ENCODE peak calls at places on chromosomes 11 and 22, in four cellular contexts. One of them, this sample, is unnamed.

GRCh38 chr22:25754527-25755202 is 12.7 kb downstream of the MYO18B start:
- DNase-seq in GM12891: no peak
- DNase-seq in HL-60: no peak
- DNase-seq in K562: no peak
- DNase-seq in this sample: no peak

GRCh38 chr11:19201737-19202605 is at the start of gene CSRP3:
- DNase-seq in K562: no peak
- DNase-seq in HL-60: no peak
- DNase-seq in GM12891: no peak
- DNase-seq in this sample: no peak

GRCh38 chr11:96827164-96827563 is 437.4 kb downstream of the JRKL start:
- DNase-seq in GM12891: no peak
- DNase-seq in HL-60: no peak
- DNase-seq in K562: peak
- DNase-seq in this sample: no peak

GRCh38 chr11:28117712-28118111 is 9.5 kb downstream of the METTL15 start:
- DNase-seq in K562: no peak
- DNase-seq in HL-60: no peak
- DNase-seq in GM12891: no peak
- DNase-seq in this sample: no peak

GRCh38 chr22:29343313-29343805 is 27.9 kb upstream of the RASL10A start:
- DNase-seq in K562: no peak
- DNase-seq in HL-60: no peak
- DNase-seq in GM12891: no peak
- DNase-seq in this sample: no peak

GRCh38 chr11:15707971-15708370 is 593.2 kb downstream of the INSC start:
- DNase-seq in HL-60: no peak
- DNase-seq in K562: no peak
- DNase-seq in GM12891: no peak
- DNase-seq in this sample: no peak

GRCh38 chr11:112776834-112777793 is 184.1 kb upstream of the NCAM1 start:
- DNase-seq in K562: peak
- DNase-seq in GM12891: no peak
- DNase-seq in HL-60: no peak
- DNase-seq in this sample: no peak

GRCh38 chr11:83157755-83158473 is 983 bp downstream of the PCF11 start:
- DNase-seq in GM12891: no peak
- DNase-seq in HL-60: peak
- DNase-seq in K562: peak
- DNase-seq in this sample: no peak

GRCh38 chr11:70423523-70424505 is 25.5 kb downstream of the CTTN start:
- DNase-seq in GM12891: peak
- DNase-seq in HL-60: peak
- DNase-seq in K562: peak
- DNase-seq in this sample: peak

GRCh38 chr11:69430566-69430965 is 50.9 kb upstream of the LINC01488 start:
- DNase-seq in GM12891: no peak
- DNase-seq in HL-60: no peak
- DNase-seq in K562: no peak
- DNase-seq in this sample: no peak

GRCh38 chr11:2190670-2191471 is 19.3 kb upstream of the TH start:
- DNase-seq in GM12891: no peak
- DNase-seq in HL-60: peak
- DNase-seq in K562: no peak
- DNase-seq in this sample: no peak

GRCh38 chr22:45425531-45426265 is 12.2 kb downstream of the RIBC2 start:
- DNase-seq in HL-60: no peak
- DNase-seq in K562: no peak
- DNase-seq in GM12891: no peak
- DNase-seq in this sample: no peak

GRCh38 chr11:17533782-17534415 is 10.3 kb downstream of the USH1C start:
- DNase-seq in GM12891: no peak
- DNase-seq in HL-60: no peak
- DNase-seq in K562: no peak
- DNase-seq in this sample: no peak

GRCh38 chr11:19789840-19790710 is 77.4 kb downstream of the NAV2 start:
- DNase-seq in HL-60: no peak
- DNase-seq in GM12891: no peak
- DNase-seq in K562: no peak
- DNase-seq in this sample: no peak

GRCh38 chr22:19179472-19180048 is 1.0 kb upstream of the SLC25A1 start:
- DNase-seq in HL-60: no peak
- DNase-seq in K562: peak
- DNase-seq in GM12891: peak
- DNase-seq in this sample: peak

GRCh38 chr11:72354356-72355115 is 79.8 kb downstream of the CLPB start:
- DNase-seq in HL-60: no peak
- DNase-seq in GM12891: no peak
- DNase-seq in K562: no peak
- DNase-seq in this sample: no peak

DNA sequence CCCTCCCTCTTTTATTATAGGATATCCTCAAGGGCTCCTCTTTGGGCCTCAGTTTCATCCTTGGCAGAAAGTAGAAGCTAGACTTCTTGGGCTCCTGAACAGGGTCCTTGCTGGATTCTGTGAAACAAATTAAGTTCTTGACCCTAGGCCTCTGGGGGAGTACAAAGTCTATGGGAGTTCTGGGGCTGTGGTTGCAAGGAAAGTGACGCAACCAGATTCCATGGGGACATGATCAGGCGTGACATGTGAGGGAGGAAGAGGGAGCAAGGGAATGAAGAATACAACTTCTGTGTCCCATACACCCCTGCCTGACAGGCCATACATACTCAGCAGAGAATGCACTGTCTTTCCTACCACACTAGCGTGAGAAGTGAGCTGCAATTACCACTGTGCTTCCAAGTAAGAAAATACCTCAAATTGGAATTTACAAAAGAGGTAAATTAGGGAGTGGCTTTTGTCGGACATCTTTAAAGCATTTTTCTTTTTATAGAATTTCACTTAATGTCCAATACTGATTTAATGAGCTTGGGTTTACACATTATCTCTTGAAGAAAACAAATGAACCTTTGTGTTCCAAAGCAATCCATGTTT is 38.7 kb downstream of the LIMK2 start:
- DNase-seq in GM12891: no peak
- DNase-seq in HL-60: no peak
- DNase-seq in K562: no peak
- DNase-seq in this sample: no peak
- TF ChIP-seq SPI1 in GM12891: no peak
- TF ChIP-seq SPI1 in HL-60: no peak
- TF ChIP-seq SPI1 in K562: no peak
- TF ChIP-seq SPI1 in this sample: no peak

DNA sequence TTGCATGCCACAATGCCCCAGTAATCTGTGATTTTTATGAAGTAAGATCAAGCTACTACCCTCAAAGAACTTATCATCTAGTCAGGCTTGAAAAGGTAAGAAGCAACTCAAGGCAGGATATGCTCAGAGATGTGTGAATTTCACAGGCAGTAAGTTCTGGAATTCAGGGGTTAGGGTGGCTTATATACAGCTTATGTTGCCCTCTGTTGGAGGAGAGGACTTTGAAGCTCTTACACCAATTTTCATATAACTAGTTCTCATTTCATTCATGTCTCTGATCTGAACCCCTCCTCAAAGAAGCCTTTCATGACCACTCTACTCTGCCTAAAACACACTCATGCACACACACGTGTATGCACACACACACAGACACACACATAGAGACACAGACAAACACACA is 220.5 kb upstream of the ZBED5 start:
- DNase-seq in HL-60: no peak
- DNase-seq in GM12891: no peak
- DNase-seq in K562: no peak
- DNase-seq in this sample: no peak
- TF ChIP-seq SPI1 in HL-60: no peak
- TF ChIP-seq SPI1 in GM12891: no peak
- TF ChIP-seq SPI1 in K562: no peak
- TF ChIP-seq SPI1 in this sample: no peak

GRCh38 chr22:21994881-21995444 is 12.4 kb upstream of the TOP3B start:
- DNase-seq in GM12891: no peak
- DNase-seq in K562: no peak
- DNase-seq in HL-60: no peak
- DNase-seq in this sample: no peak

GRCh38 chr22:21992593-21993237 is 10.1 kb upstream of the TOP3B start:
- DNase-seq in K562: peak
- DNase-seq in HL-60: no peak
- DNase-seq in GM12891: no peak
- DNase-seq in this sample: no peak

GRCh38 chr22:21995660-21996059 is 13.1 kb upstream of the TOP3B start:
- DNase-seq in K562: no peak
- DNase-seq in GM12891: no peak
- DNase-seq in HL-60: no peak
- DNase-seq in this sample: no peak

GRCh38 chr22:21998595-21999247 is 16.1 kb upstream of the TOP3B start:
- DNase-seq in K562: no peak
- DNase-seq in HL-60: no peak
- DNase-seq in GM12891: no peak
- DNase-seq in this sample: no peak

DNA sequence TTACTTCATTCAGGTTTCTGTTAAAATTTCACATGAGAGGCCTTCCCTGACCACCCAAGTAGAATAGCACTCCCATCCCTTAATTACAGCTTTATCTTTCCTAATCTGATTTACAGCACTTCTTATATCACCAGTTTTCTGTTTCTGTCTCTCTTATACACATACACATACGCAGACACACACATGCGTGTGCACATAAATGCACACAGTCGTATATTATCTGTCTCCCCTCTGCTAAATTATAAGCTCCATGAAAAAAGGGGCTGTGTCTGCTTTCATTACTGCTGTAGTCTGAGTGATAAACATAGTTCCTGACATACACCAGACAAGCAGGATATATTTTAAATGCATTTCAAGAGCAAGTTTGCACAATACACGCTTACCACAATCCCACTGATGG is 13.6 kb upstream of the TOP3B start:
- DNase-seq in HL-60: no peak
- DNase-seq in K562: no peak
- DNase-seq in GM12891: no peak
- DNase-seq in this sample: no peak
- TF ChIP-seq SPI1 in HL-60: no peak
- TF ChIP-seq SPI1 in K562: no peak
- TF ChIP-seq SPI1 in GM12891: no peak
- TF ChIP-seq SPI1 in this sample: no peak

DNA sequence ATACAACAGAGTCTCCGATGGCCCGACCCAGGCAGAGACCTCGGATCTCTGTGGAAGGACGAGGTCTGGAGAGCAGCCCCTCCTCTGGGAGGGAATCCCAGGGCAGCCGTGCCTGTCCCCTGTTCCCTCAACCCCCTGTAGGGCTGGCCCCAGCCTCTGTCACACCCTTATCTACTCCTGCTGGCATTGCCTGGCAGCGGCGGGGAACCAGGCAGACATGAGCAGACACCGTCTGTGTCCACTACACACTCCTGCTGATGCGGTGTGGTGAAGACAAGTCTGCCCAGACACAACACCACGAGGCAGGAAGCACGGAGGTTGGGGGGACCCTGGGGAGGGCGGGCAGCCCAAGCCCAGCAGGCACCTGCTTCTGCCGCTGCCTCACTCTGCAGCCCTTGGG is 52.5 kb upstream of the A4GALT start:
- DNase-seq in GM12891: no peak
- DNase-seq in K562: no peak
- DNase-seq in HL-60: no peak
- DNase-seq in this sample: no peak
- TF ChIP-seq SPI1 in GM12891: no peak
- TF ChIP-seq SPI1 in K562: no peak
- TF ChIP-seq SPI1 in HL-60: no peak
- TF ChIP-seq SPI1 in this sample: no peak

DNA sequence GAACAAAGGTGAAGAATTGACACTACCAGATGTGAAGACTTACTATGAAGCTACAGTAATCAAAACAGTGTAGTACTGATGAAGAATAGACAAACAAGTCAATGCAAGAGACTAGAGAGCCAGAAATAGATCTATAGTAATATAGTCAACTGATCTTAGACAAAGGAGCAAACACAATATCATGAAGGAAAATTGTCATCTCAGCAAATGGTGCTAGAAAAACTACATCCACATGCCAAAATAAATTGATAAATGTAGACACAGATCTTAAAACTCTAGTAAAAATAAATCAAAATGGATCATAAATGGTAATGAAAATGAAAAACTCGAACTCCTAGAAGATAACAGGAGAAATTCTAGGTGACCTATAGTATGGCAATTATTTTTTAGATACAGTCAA is 609.5 kb downstream of the NELL1 start:
- DNase-seq in GM12891: no peak
- DNase-seq in K562: no peak
- DNase-seq in HL-60: no peak
- DNase-seq in this sample: no peak
- TF ChIP-seq SPI1 in GM12891: no peak
- TF ChIP-seq SPI1 in K562: no peak
- TF ChIP-seq SPI1 in HL-60: no peak
- TF ChIP-seq SPI1 in this sample: no peak

GRCh38 chr22:48520207-48520606 is 1307.5 kb downstream of the BRD1 start:
- DNase-seq in GM12891: no peak
- DNase-seq in K562: no peak
- DNase-seq in HL-60: no peak
- DNase-seq in this sample: no peak
- TF ChIP-seq SPI1 in GM12891: no peak
- TF ChIP-seq SPI1 in K562: no peak
- TF ChIP-seq SPI1 in HL-60: no peak
- TF ChIP-seq SPI1 in this sample: no peak

DNA sequence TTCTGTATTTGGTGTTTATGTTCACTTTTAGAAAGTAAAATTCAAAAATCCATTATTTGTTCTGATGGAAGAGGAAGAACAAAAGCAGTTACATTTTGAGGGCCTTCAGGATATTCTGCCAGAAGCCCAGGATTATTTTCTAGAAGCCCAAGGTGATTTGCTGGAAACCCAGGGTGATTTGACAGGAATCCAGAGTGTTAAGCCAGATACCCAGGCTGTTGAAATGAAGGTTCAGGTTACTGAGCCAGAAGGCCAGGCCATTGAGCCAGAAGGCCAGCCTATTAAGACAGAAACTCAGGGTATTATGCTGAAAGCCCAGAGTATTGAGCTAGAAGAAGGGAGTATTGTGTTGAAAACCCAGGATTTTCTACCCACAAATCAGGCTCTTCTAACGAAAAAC is 33.1 kb downstream of the CCDC15 start:
- DNase-seq in K562: no peak
- DNase-seq in HL-60: no peak
- DNase-seq in GM12891: no peak
- DNase-seq in this sample: no peak
- TF ChIP-seq SPI1 in K562: no peak
- TF ChIP-seq SPI1 in HL-60: no peak
- TF ChIP-seq SPI1 in GM12891: no peak
- TF ChIP-seq SPI1 in this sample: no peak

This sample was measured in GM12878.